ENCODE peak calls at places on chromosomes 2 and 18, in four cellular contexts. One of them, this sample, is unnamed.

GRCh38 chr2:85971369-85971768 is 82.6 kb upstream of the ST3GAL5 start:
- DNase-seq in IMR-90: peak; percentile 74
- DNase-seq in A549: no peak
- DNase-seq in HepG2: no peak
- DNase-seq in this sample: no peak

GRCh38 chr2:65471409-65471808 is 39.0 kb upstream of the SPRED2 start:
- DNase-seq in IMR-90: no peak
- DNase-seq in A549: no peak
- DNase-seq in HepG2: no peak
- DNase-seq in this sample: no peak

GRCh38 chr2:217876253-217876570 is 126.6 kb downstream of the TNS1 start:
- DNase-seq in IMR-90: no peak
- DNase-seq in A549: no peak
- DNase-seq in HepG2: no peak
- DNase-seq in this sample: no peak

GRCh38 chr18:9082763-9083510 is 19.6 kb upstream of the NDUFV2 start:
- DNase-seq in IMR-90: no peak
- DNase-seq in A549: no peak
- DNase-seq in HepG2: no peak
- DNase-seq in this sample: no peak

GRCh38 chr2:98295721-98296414 is 50.4 kb upstream of the CNGA3 start:
- DNase-seq in IMR-90: no peak
- DNase-seq in A549: no peak
- DNase-seq in HepG2: no peak
- DNase-seq in this sample: no peak

GRCh38 chr2:119289093-119289492 is 65.5 kb downstream of the STEAP3 start:
- DNase-seq in IMR-90: no peak
- DNase-seq in A549: no peak
- DNase-seq in HepG2: no peak
- DNase-seq in this sample: no peak

GRCh38 chr2:153864022-153864421 is 7.7 kb upstream of the GALNT13 start:
- DNase-seq in IMR-90: no peak
- DNase-seq in A549: no peak
- DNase-seq in HepG2: no peak
- DNase-seq in this sample: no peak

GRCh38 chr2:62423883-62424458 is 82.0 kb downstream of the TMEM17 start:
- DNase-seq in IMR-90: no peak
- DNase-seq in A549: no peak
- DNase-seq in HepG2: no peak
- DNase-seq in this sample: no peak

GRCh38 chr2:217837001-217837491 is 165.7 kb downstream of the TNS1 start:
- DNase-seq in IMR-90: no peak
- DNase-seq in A549: no peak
- DNase-seq in HepG2: peak; percentile 17
- DNase-seq in this sample: no peak

GRCh38 chr2:241810304-241811208 is 1.6 kb downstream of the NEU4 start:
- DNase-seq in IMR-90: no peak
- DNase-seq in A549: no peak
- DNase-seq in HepG2: no peak
- DNase-seq in this sample: no peak

GRCh38 chr2:7866825-7867224 is 815.0 kb upstream of the ID2 start:
- DNase-seq in IMR-90: no peak
- DNase-seq in A549: no peak
- DNase-seq in HepG2: no peak
- DNase-seq in this sample: no peak

GRCh38 chr2:24418166-24418843 is 58.0 kb upstream of the ITSN2 start:
- DNase-seq in IMR-90: no peak
- DNase-seq in A549: no peak
- DNase-seq in HepG2: no peak
- DNase-seq in this sample: no peak

GRCh38 chr2:36655456-36655855 is 41.1 kb upstream of the VIT start:
- DNase-seq in IMR-90: peak; percentile 48
- DNase-seq in A549: no peak
- DNase-seq in HepG2: no peak
- DNase-seq in this sample: no peak

GRCh38 chr2:191432121-191432520 is 186.9 kb downstream of the MYO1B start:
- DNase-seq in IMR-90: peak; percentile 13
- DNase-seq in A549: no peak
- DNase-seq in HepG2: no peak
- DNase-seq in this sample: no peak

GRCh38 chr18:70288171-70288850 is 534 bp upstream of the SOCS6 start:
- DNase-seq in IMR-90: peak; percentile 39
- DNase-seq in A549: no peak
- DNase-seq in HepG2: peak; percentile 35
- DNase-seq in this sample: peak; percentile 22

GRCh38 chr18:50092250-50092780 is 102.6 kb downstream of the MYO5B start:
- DNase-seq in IMR-90: no peak
- DNase-seq in A549: no peak
- DNase-seq in HepG2: no peak
- DNase-seq in this sample: no peak

GRCh38 chr2:30865892-30866681 is 58.8 kb upstream of the CAPN13 start:
- DNase-seq in IMR-90: no peak
- DNase-seq in A549: no peak
- DNase-seq in HepG2: no peak
- DNase-seq in this sample: no peak

GRCh38 chr2:72526623-72527022 is 299.2 kb downstream of the EXOC6B start:
- DNase-seq in IMR-90: no peak
- DNase-seq in A549: no peak
- DNase-seq in HepG2: no peak
- DNase-seq in this sample: no peak

GRCh38 chr2:176085861-176086771 is 2.4 kb upstream of the EVX2 start:
- DNase-seq in IMR-90: peak; percentile 34
- DNase-seq in A549: no peak
- DNase-seq in HepG2: peak; percentile 31
- DNase-seq in this sample: peak; percentile 54

GRCh38 chr2:55460562-55460961 is 40.9 kb upstream of the CCDC88A start:
- DNase-seq in IMR-90: peak; percentile 32
- DNase-seq in A549: no peak
- DNase-seq in HepG2: peak; percentile 27
- DNase-seq in this sample: no peak

GRCh38 chr2:7203056-7203467 is 285.9 kb downstream of the RNF144A start:
- DNase-seq in IMR-90: peak; percentile 56
- DNase-seq in A549: peak; percentile 50
- DNase-seq in HepG2: peak; percentile 49
- DNase-seq in this sample: peak; percentile 59

GRCh38 chr2:47869859-47870258 is 36.4 kb downstream of the FBXO11 start:
- DNase-seq in IMR-90: peak; percentile 25
- DNase-seq in A549: no peak
- DNase-seq in HepG2: no peak
- DNase-seq in this sample: peak; percentile 14

GRCh38 chr2:134154269-134154668 is 99.6 kb upstream of the MGAT5 start:
- DNase-seq in IMR-90: no peak
- DNase-seq in A549: no peak
- DNase-seq in HepG2: no peak
- DNase-seq in this sample: no peak

GRCh38 chr18:6885992-6886823 is 156.7 kb downstream of the ARHGAP28 start:
- DNase-seq in IMR-90: peak; percentile 59
- DNase-seq in A549: peak; percentile 27
- DNase-seq in HepG2: peak; percentile 35
- DNase-seq in this sample: peak; percentile 62
- TF ChIP-seq MAZ in IMR-90: no peak
- TF ChIP-seq MAZ in A549: no peak
- TF ChIP-seq MAZ in HepG2: no peak
- TF ChIP-seq MAZ in this sample: no peak

GRCh38 chr2:201021914-201022313 is 49.6 kb downstream of the HYCC2 start:
- DNase-seq in IMR-90: no peak
- DNase-seq in A549: no peak
- DNase-seq in HepG2: no peak
- DNase-seq in this sample: no peak
- TF ChIP-seq MAZ in IMR-90: no peak
- TF ChIP-seq MAZ in A549: no peak
- TF ChIP-seq MAZ in HepG2: no peak
- TF ChIP-seq MAZ in this sample: no peak

GRCh38 chr2:174595904-174596397 is 1.7 kb downstream of the WIPF1 start:
- DNase-seq in IMR-90: no peak
- DNase-seq in A549: no peak
- DNase-seq in HepG2: no peak
- DNase-seq in this sample: no peak

GRCh38 chr2:174599310-174599941 is 1.8 kb upstream of the WIPF1 start:
- DNase-seq in IMR-90: no peak
- DNase-seq in A549: no peak
- DNase-seq in HepG2: no peak
- DNase-seq in this sample: no peak

GRCh38 chr2:174596994-174597346 is 634 bp downstream of the WIPF1 start:
- DNase-seq in IMR-90: peak; percentile 9
- DNase-seq in A549: no peak
- DNase-seq in HepG2: no peak
- DNase-seq in this sample: no peak

GRCh38 chr2:174595415-174595814 is 2.2 kb downstream of the WIPF1 start:
- DNase-seq in IMR-90: no peak
- DNase-seq in A549: no peak
- DNase-seq in HepG2: no peak
- DNase-seq in this sample: no peak

GRCh38 chr2:174597347-174598047 is at the start of gene WIPF1:
- DNase-seq in IMR-90: peak; percentile 86
- DNase-seq in A549: no peak
- DNase-seq in HepG2: no peak
- DNase-seq in this sample: no peak
- TF ChIP-seq MAZ in IMR-90: no peak
- TF ChIP-seq MAZ in A549: no peak
- TF ChIP-seq MAZ in HepG2: no peak
- TF ChIP-seq MAZ in this sample: no peak

GRCh38 chr2:229350117-229350805 is 79.2 kb upstream of the PID1 start:
- DNase-seq in IMR-90: no peak
- DNase-seq in A549: no peak
- DNase-seq in HepG2: no peak
- DNase-seq in this sample: no peak
- TF ChIP-seq MAZ in IMR-90: no peak
- TF ChIP-seq MAZ in A549: no peak
- TF ChIP-seq MAZ in HepG2: no peak
- TF ChIP-seq MAZ in this sample: no peak

GRCh38 chr2:140895378-140895777 is 1235.4 kb downstream of the LRP1B start:
- DNase-seq in IMR-90: no peak
- DNase-seq in A549: no peak
- DNase-seq in HepG2: no peak
- DNase-seq in this sample: no peak
- TF ChIP-seq MAZ in IMR-90: no peak
- TF ChIP-seq MAZ in A549: no peak
- TF ChIP-seq MAZ in HepG2: no peak
- TF ChIP-seq MAZ in this sample: no peak

This sample was measured in K562.